ENCODE peak calls at places on chromosomes 3 and 15, in eight cellular contexts. F, T, A, H, P, Y, O and L are unnamed samples.

GRCh38 chr3:181920409-181920808 is 208.7 kb downstream of the SOX2 start:
- DNase-seq in F (no peak), T (no peak), A (no peak), H (no peak), P (no peak), Y (no peak), O (no peak), L (no peak)

GRCh38 chr3:69102384-69102783 is 17.6 kb downstream of the ARL6IP5 start:
- DNase-seq in F (no peak), T (no peak), A (no peak), H (no peak), P (no peak), Y (no peak), O (no peak), L (no peak)

GRCh38 chr3:69385723-69386483 is at the start of gene FRMD4B:
- DNase-seq in F (peak; percentile 3), T (peak; percentile 29), A (no peak), H (peak; percentile 17), P (no peak), Y (no peak), O (peak; percentile 9), L (peak; percentile 79)

GRCh38 chr3:138417559-138417982 is 16.8 kb upstream of the ESYT3 start:
- DNase-seq in F (peak; percentile 82), T (peak; percentile 80), A (peak; percentile 83), H (peak; percentile 86), P (peak; percentile 63), Y (peak; percentile 40), O (peak; percentile 93), L (peak; percentile 67)

GRCh38 chr3:129310111-129310601 is 31.5 kb downstream of the HMCES start:
- DNase-seq in F (peak; percentile 36), T (no peak), A (no peak), H (no peak), P (no peak), Y (no peak), O (no peak), L (no peak)

GRCh38 chr15:101024111-101024695 is 105.0 kb downstream of the LRRK1 start:
- DNase-seq in F (no peak), T (peak; percentile 90), A (peak; percentile 62), H (peak; percentile 84), P (peak; percentile 3), Y (no peak), O (peak; percentile 96), L (no peak)

GRCh38 chr15:78003539-78004008 is 73.9 kb downstream of the TBC1D2B start:
- DNase-seq in F (no peak), T (no peak), A (no peak), H (no peak), P (no peak), Y (no peak), O (no peak), L (peak; percentile 37)

GRCh38 chr15:59232476-59232875 is 25.8 kb downstream of the LDHAL6B start:
- DNase-seq in F (no peak), T (peak; percentile 90), A (no peak), H (peak; percentile 91), P (no peak), Y (peak; percentile 67), O (peak; percentile 88), L (no peak)

GRCh38 chr15:32721594-32721993 is 3.8 kb downstream of the GREM1 start:
- DNase-seq in F (no peak), T (peak; percentile 30), A (no peak), H (peak; percentile 63), P (no peak), Y (no peak), O (no peak), L (no peak)

GRCh38 chr3:140432176-140432753 is 245.6 kb upstream of the TRIM42 start:
- DNase-seq in F (no peak), T (peak; percentile 24), A (no peak), H (no peak), P (no peak), Y (no peak), O (peak; percentile 43), L (no peak)

GRCh38 chr3:183211390-183211789 is 41.7 kb upstream of the B3GNT5 start:
- DNase-seq in F (peak; percentile 79), T (no peak), A (no peak), H (no peak), P (no peak), Y (no peak), O (no peak), L (peak; percentile 86)

GRCh38 chr15:63374686-63375520 is 6.7 kb downstream of the CA12 start:
- DNase-seq in F (no peak), T (peak; percentile 87), A (peak; percentile 57), H (peak; percentile 80), P (no peak), Y (no peak), O (peak; percentile 86), L (no peak)

GRCh38 chr3:39568508-39568907 is 101.0 kb downstream of the MOBP start:
- DNase-seq in F (no peak), T (no peak), A (no peak), H (no peak), P (no peak), Y (no peak), O (no peak), L (no peak)

GRCh38 chr3:136818851-136819783 is at the start of gene SLC35G2:
- DNase-seq in F (peak; percentile 55), T (peak; percentile 83), A (peak; percentile 25), H (peak; percentile 86), P (peak; percentile 19), Y (no peak), O (peak; percentile 81), L (peak; percentile 57)

GRCh38 chr15:101472033-101472432 is 17.5 kb downstream of the PCSK6 start:
- DNase-seq in F (no peak), T (no peak), A (no peak), H (no peak), P (no peak), Y (no peak), O (no peak), L (no peak)

GRCh38 chr3:12866836-12867235 is 25.5 kb upstream of the RPL32 start:
- DNase-seq in F (no peak), T (no peak), A (no peak), H (no peak), P (no peak), Y (no peak), O (no peak), L (no peak)

GRCh38 chr3:116886202-116886893 is 176.8 kb downstream of the TUSC7 start:
- DNase-seq in F (no peak), T (no peak), A (no peak), H (no peak), P (no peak), Y (no peak), O (no peak), L (no peak)

GRCh38 chr3:149752788-149753136 is 473 bp upstream of the COMMD2 start:
- DNase-seq in F (no peak), T (no peak), A (no peak), H (no peak), P (no peak), Y (no peak), O (no peak), L (no peak)

GRCh38 chr3:149751551-149751950 is 738 bp downstream of the COMMD2 start:
- DNase-seq in F (no peak), T (no peak), A (no peak), H (no peak), P (no peak), Y (no peak), O (no peak), L (no peak)

GRCh38 chr3:149753717-149754116 is 1.4 kb upstream of the COMMD2 start:
- DNase-seq in F (no peak), T (no peak), A (no peak), H (no peak), P (no peak), Y (no peak), O (no peak), L (no peak)

DNA sequence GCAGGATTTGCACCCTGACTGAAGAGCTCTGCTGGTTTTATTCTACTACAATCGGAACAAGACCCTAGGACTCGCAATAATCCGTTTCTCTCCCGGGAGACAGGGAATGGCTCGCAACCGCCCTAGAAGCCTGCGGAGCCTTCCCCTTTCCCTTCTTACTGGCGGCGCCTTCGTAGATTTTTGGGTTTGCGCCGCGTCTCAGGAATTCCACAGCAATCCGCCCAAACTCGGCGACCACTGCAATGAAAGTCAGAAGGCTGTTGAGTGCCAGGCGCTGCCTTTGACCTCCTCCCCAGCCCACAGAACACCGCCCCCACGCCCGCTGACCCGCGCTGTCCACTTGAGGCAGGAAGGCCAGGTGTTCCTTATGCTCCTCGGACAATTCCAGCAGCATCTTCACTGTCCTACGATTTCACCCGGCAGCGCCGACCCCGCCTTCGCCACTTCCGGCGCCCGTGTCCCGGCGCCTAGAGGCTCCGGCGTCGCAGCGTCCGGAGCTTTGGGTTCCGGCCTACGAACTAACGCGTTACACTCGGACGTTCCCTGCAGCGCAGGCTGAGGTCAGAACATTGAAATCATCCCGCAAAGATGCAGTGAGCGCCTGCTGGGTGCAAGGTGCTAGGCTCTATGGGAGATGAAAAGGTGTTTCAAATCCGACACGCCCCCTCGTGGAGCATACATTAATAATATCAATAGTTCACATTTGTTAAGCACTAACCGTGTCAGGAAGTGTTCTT is at the start of gene COMMD2:
- DNase-seq in F (peak; percentile 90), T (peak; percentile 88), A (peak; percentile 46), H (peak; percentile 88), P (peak; percentile 68), Y (peak; percentile 39), O (peak; percentile 89), L (peak; percentile 78)
- TF ChIP-seq CTCF in F (peak; percentile 70), T (peak; percentile 28), A (peak; percentile 48), H (peak; percentile 8), P (peak; percentile 55), Y (peak; percentile 18), O (peak; percentile 55), L (peak; percentile 32)

GRCh38 chr3:186361246-186361611 is 805 bp downstream of the DGKG start:
- DNase-seq in F (no peak), T (no peak), A (no peak), H (no peak), P (no peak), Y (no peak), O (no peak), L (no peak)
- H3K4me3 ChIP-seq in F (peak overlapping the region; percentile 62), T (no peak overlapping the region), A (peak overlapping the region; percentile 46), H (no peak overlapping the region), P (no peak overlapping the region), Y (no peak overlapping the region), O (no peak overlapping the region), L (peak overlapping the region; percentile 50)

GRCh38 chr3:146747928-146748327 is 142.8 kb upstream of the PLSCR5 start:
- DNase-seq in F (no peak), T (peak; percentile 79), A (no peak), H (peak; percentile 75), P (no peak), Y (peak; percentile 32), O (peak; percentile 89), L (no peak)
- TF ChIP-seq CTCF in F (peak; percentile 4), T (peak; percentile 61), A (no peak), H (peak; percentile 42), P (no peak), Y (peak; percentile 58), O (peak; percentile 70), L (no peak)

DNA sequence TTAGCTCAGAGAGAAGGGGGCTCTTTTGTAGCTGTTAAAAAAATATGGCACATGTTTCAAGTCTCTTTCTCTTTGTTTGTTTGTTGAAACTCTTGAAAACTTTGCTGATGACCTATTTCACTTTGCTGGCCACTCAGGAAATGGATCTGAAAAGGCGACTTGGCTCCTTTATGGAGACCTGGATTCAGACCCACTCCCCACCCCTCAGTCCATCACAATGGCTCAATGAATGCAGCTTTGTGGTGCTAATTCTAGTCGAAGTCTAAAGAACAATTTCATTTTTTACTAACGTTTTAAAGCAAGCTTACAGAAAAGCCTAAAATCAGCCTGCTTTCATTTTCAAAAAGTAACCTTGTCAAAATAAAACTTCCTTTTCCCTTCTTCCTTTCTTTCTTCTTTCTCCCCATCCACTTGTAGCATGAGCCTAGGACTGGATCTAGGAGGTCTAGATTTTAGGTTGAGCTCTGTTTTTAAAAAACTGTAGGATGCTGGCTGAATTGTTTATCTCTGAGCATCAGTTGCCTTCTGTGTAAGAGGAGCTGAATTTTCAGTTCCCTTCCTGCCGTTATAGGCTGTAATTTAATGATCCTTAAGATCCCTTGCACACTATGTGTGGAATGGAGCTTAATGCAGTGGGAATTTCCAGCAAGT is 165.5 kb upstream of the FEZF2 start:
- DNase-seq in F (no peak), T (no peak), A (no peak), H (no peak), P (no peak), Y (no peak), O (no peak), L (no peak)
- H3K4me3 ChIP-seq in F (no peak overlapping the region), T (no peak overlapping the region), A (no peak overlapping the region), H (no peak overlapping the region), P (no peak overlapping the region), Y (no peak overlapping the region), O (no peak overlapping the region), L (no peak overlapping the region)